ENCODE peak calls at places on chromosome 20, in four cellular contexts. C, N, I and H are unnamed samples.

GRCh38 chr20:57695012-57695411 is 14.8 kb downstream of the PMEPA1 start:
- DNase-seq in N (peak), I (no peak), C (no peak), H (no peak)

GRCh38 chr20:58128635-58129625 is 99.5 kb downstream of the ANKRD60 start:
- DNase-seq in N (no peak), I (no peak), C (no peak), H (no peak)

GRCh38 chr20:58075980-58076749 is 152.3 kb downstream of the ANKRD60 start:
- DNase-seq in I (no peak), N (no peak), C (no peak), H (no peak)

GRCh38 chr20:24949756-24950127 is 673 bp downstream of the CST7 start:
- DNase-seq in N (no peak), I (peak), C (no peak), H (no peak)

GRCh38 chr20:62172666-62173065 is 10.2 kb upstream of the MTG2 start:
- DNase-seq in I (no peak), C (no peak), N (no peak), H (no peak)

GRCh38 chr20:22684072-22684762 is 99.8 kb upstream of the FOXA2 start:
- DNase-seq in N (peak), C (peak), I (peak), H (peak)

GRCh38 chr20:39878809-39879208 is 810.2 kb downstream of the MAFB start:
- DNase-seq in C (no peak), N (peak), I (no peak), H (no peak)

GRCh38 chr20:32034581-32035397 is 17.3 kb upstream of the HCK start:
- DNase-seq in C (no peak), I (peak), N (no peak), H (peak)

GRCh38 chr20:61925555-61926252 is 140.0 kb downstream of the TAF4 start:
- DNase-seq in C (no peak), N (no peak), I (no peak), H (no peak)

GRCh38 chr20:50286609-50287008 is 96.0 kb downstream of the CEBPB start:
- DNase-seq in I (peak), C (no peak), N (no peak), H (peak)

GRCh38 chr20:44959082-44959895 is 908 bp downstream of the TOMM34 start:
- DNase-seq in C (peak), N (no peak), I (peak), H (peak)

GRCh38 chr20:31260326-31260932 is 3.0 kb downstream of the DEFB115 start:
- DNase-seq in N (no peak), C (no peak), I (peak), H (peak)

GRCh38 chr20:23082846-23083552 is 3.1 kb downstream of the CD93 start:
- DNase-seq in N (no peak), C (no peak), I (peak), H (no peak)

GRCh38 chr20:35511814-35512420 is 17.5 kb downstream of the C20orf173 start:
- DNase-seq in C (no peak), I (no peak), N (no peak), H (peak)

GRCh38 chr20:34639755-34640222 is 37.1 kb downstream of the PIGU start:
- DNase-seq in C (no peak), I (no peak), N (no peak), H (no peak)

GRCh38 chr20:53276143-53276542 is 304.0 kb downstream of the TSHZ2 start:
- DNase-seq in I (no peak), C (no peak), N (no peak), H (no peak)

GRCh38 chr20:7085448-7085847 is 318.0 kb downstream of the BMP2 start:
- DNase-seq in N (no peak), I (no peak), C (no peak), H (no peak)

GRCh38 chr20:32839227-32839981 is 19.3 kb upstream of the EFCAB8 start:
- DNase-seq in C (no peak), N (no peak), I (peak), H (no peak)

GRCh38 chr20:46203510-46203837 is 85.4 kb downstream of the CD40 start:
- DNase-seq in I (no peak), C (no peak), N (no peak), H (no peak)

GRCh38 chr20:57398231-57398821 is 7.1 kb downstream of the RBM38 start:
- DNase-seq in N (no peak), I (peak), C (peak), H (peak)

GRCh38 chr20:50434653-50435396 is 75.4 kb upstream of the PTPN1 start:
- DNase-seq in I (no peak), C (no peak), N (no peak), H (no peak)

GRCh38 chr20:63028461-63028921 is 21.7 kb upstream of the BHLHE23 start:
- DNase-seq in C (no peak), I (no peak), N (no peak), H (no peak)

GRCh38 chr20:45861157-45862075 is 4.0 kb downstream of the ZSWIM3 start:
- DNase-seq in I (no peak), C (no peak), N (no peak), H (no peak)

GRCh38 chr20:25695532-25696383 is 895 bp downstream of the ZNF337 start:
- DNase-seq in I (peak), N (no peak), C (no peak), H (no peak)

GRCh38 chr20:49447946-49448809 is 34.3 kb downstream of the KCNB1 start:
- DNase-seq in N (no peak), C (no peak), I (no peak), H (no peak)

GRCh38 chr20:62752671-62753501 is 43.4 kb upstream of the MRGBP start:
- DNase-seq in N (no peak), C (no peak), I (no peak), H (no peak)

GRCh38 chr20:47792021-47792618 is 6.8 kb upstream of the SULF2 start:
- DNase-seq in N (no peak), C (no peak), I (no peak), H (no peak)

GRCh38 chr20:12166053-12166717 is 248.5 kb downstream of the BTBD3 start:
- DNase-seq in N (no peak), I (no peak), C (no peak), H (no peak)

GRCh38 chr20:60113024-60113724 is 155.0 kb downstream of the CDH26 start:
- DNase-seq in I (no peak), N (no peak), C (no peak), H (no peak)

GRCh38 chr20:54343634-54344033 is 131.8 kb upstream of the DOK5 start:
- DNase-seq in C (no peak), N (no peak), I (no peak), H (no peak)

GRCh38 chr20:45436732-45437485 is 21.0 kb downstream of the PIGT start:
- DNase-seq in N (no peak), I (peak), C (peak), H (peak)

GRCh38 chr20:46559685-46560440 is 9.4 kb upstream of the OCSTAMP start:
- DNase-seq in N (no peak), C (no peak), I (no peak), H (no peak)

GRCh38 chr20:739736-740135 is 28.6 kb downstream of the SLC52A3 start:
- DNase-seq in N (no peak), C (no peak), I (no peak), H (no peak)